ENCODE peak calls at places on chromosomes 11 and 22, in five cellular contexts. One of them, this sample, is unnamed.

GRCh38 chr22:18048441-18048898 is 24.1 kb upstream of the MICAL3 start:
- DNase-seq in K562: peak; percentile 39
- DNase-seq in neuronal stem cell: no peak
- DNase-seq in GM23248: peak; percentile 67
- DNase-seq in keratinocyte: no peak
- DNase-seq in this sample: peak; percentile 36

GRCh38 chr22:29202231-29203192 is 3.2 kb upstream of the EMID1 start:
- DNase-seq in K562: peak; percentile 36
- DNase-seq in neuronal stem cell: no peak
- DNase-seq in GM23248: no peak
- DNase-seq in keratinocyte: no peak
- DNase-seq in this sample: peak; percentile 58

GRCh38 chr11:3043315-3043871 is 13.8 kb downstream of the CARS1 start:
- DNase-seq in K562: no peak
- DNase-seq in neuronal stem cell: no peak
- DNase-seq in GM23248: peak; percentile 91
- DNase-seq in keratinocyte: no peak
- DNase-seq in this sample: no peak

GRCh38 chr11:106668147-106668546 is 350.1 kb downstream of the GUCY1A2 start:
- DNase-seq in K562: no peak
- DNase-seq in neuronal stem cell: no peak
- DNase-seq in GM23248: no peak
- DNase-seq in keratinocyte: no peak
- DNase-seq in this sample: no peak

GRCh38 chr11:118911113-118911879 is 14.4 kb downstream of the BCL9L start:
- DNase-seq in K562: peak; percentile 60
- DNase-seq in neuronal stem cell: no peak
- DNase-seq in GM23248: peak; percentile 88
- DNase-seq in keratinocyte: no peak
- DNase-seq in this sample: peak; percentile 77

GRCh38 chr11:1502971-1503707 is 16.6 kb upstream of the MOB2 start:
- DNase-seq in K562: no peak
- DNase-seq in neuronal stem cell: no peak
- DNase-seq in GM23248: no peak
- DNase-seq in keratinocyte: no peak
- DNase-seq in this sample: no peak

GRCh38 chr11:131906963-131907362 is 536.5 kb downstream of the NTM start:
- DNase-seq in K562: no peak
- DNase-seq in neuronal stem cell: no peak
- DNase-seq in GM23248: peak; percentile 12
- DNase-seq in keratinocyte: no peak
- DNase-seq in this sample: no peak

GRCh38 chr11:77994434-77995362 is at the start of gene INTS4:
- DNase-seq in K562: peak; percentile 94
- DNase-seq in neuronal stem cell: peak; percentile 98
- DNase-seq in GM23248: peak; percentile 100
- DNase-seq in keratinocyte: peak; percentile 96
- DNase-seq in this sample: peak; percentile 99

GRCh38 chr11:69651834-69652620 is 11.1 kb downstream of the CCND1 start:
- DNase-seq in K562: no peak
- DNase-seq in neuronal stem cell: no peak
- DNase-seq in GM23248: no peak
- DNase-seq in keratinocyte: no peak
- DNase-seq in this sample: no peak

GRCh38 chr11:9838961-9839360 is 175.1 kb downstream of the SWAP70 start:
- DNase-seq in K562: no peak
- DNase-seq in neuronal stem cell: no peak
- DNase-seq in GM23248: peak; percentile 57
- DNase-seq in keratinocyte: no peak
- DNase-seq in this sample: no peak

GRCh38 chr11:71948314-71949027 is 19.6 kb downstream of the RNF121 start:
- DNase-seq in K562: peak; percentile 52
- DNase-seq in neuronal stem cell: no peak
- DNase-seq in GM23248: no peak
- DNase-seq in keratinocyte: no peak
- DNase-seq in this sample: peak; percentile 33

GRCh38 chr22:23060612-23061400 is 9.5 kb upstream of the GNAZ start:
- DNase-seq in K562: peak; percentile 46
- DNase-seq in neuronal stem cell: no peak
- DNase-seq in GM23248: no peak
- DNase-seq in keratinocyte: no peak
- DNase-seq in this sample: peak; percentile 14

GRCh38 chr11:71449596-71449995 is 1.4 kb upstream of the DHCR7 start:
- DNase-seq in K562: no peak
- DNase-seq in neuronal stem cell: no peak
- DNase-seq in GM23248: no peak
- DNase-seq in keratinocyte: no peak
- DNase-seq in this sample: no peak

GRCh38 chr11:68214173-68215086 is 1.3 kb upstream of the KMT5B start:
- DNase-seq in K562: no peak
- DNase-seq in neuronal stem cell: no peak
- DNase-seq in GM23248: peak; percentile 48
- DNase-seq in keratinocyte: no peak
- DNase-seq in this sample: peak; percentile 42

GRCh38 chr11:121328213-121328966 is 35.8 kb downstream of the SC5D start:
- DNase-seq in K562: no peak
- DNase-seq in neuronal stem cell: no peak
- DNase-seq in GM23248: no peak
- DNase-seq in keratinocyte: no peak
- DNase-seq in this sample: no peak

GRCh38 chr22:23251445-23252093 is 71.3 kb downstream of the BCR start:
- DNase-seq in K562: no peak
- DNase-seq in neuronal stem cell: no peak
- DNase-seq in GM23248: peak; percentile 74
- DNase-seq in keratinocyte: no peak
- DNase-seq in this sample: peak; percentile 37

GRCh38 chr11:46706886-46707285 is 6.1 kb downstream of the ZNF408 start:
- DNase-seq in K562: no peak
- DNase-seq in neuronal stem cell: no peak
- DNase-seq in GM23248: no peak
- DNase-seq in keratinocyte: no peak
- DNase-seq in this sample: no peak

GRCh38 chr11:102920118-102920684 is 35.3 kb downstream of the MMP13 start:
- DNase-seq in K562: no peak
- DNase-seq in neuronal stem cell: no peak
- DNase-seq in GM23248: no peak
- DNase-seq in keratinocyte: no peak
- DNase-seq in this sample: no peak

GRCh38 chr11:16781821-16782220 is 43.4 kb downstream of the C11orf58 start:
- DNase-seq in K562: no peak
- DNase-seq in neuronal stem cell: no peak
- DNase-seq in GM23248: no peak
- DNase-seq in keratinocyte: no peak
- DNase-seq in this sample: no peak

GRCh38 chr22:26632422-26633155 is 10.8 kb downstream of the CRYBA4 start:
- DNase-seq in K562: peak; percentile 85
- DNase-seq in neuronal stem cell: no peak
- DNase-seq in GM23248: no peak
- DNase-seq in keratinocyte: no peak
- DNase-seq in this sample: no peak

GRCh38 chr11:87366766-87367405 is 329.2 kb downstream of the TMEM135 start:
- DNase-seq in K562: no peak
- DNase-seq in neuronal stem cell: no peak
- DNase-seq in GM23248: peak; percentile 38
- DNase-seq in keratinocyte: no peak
- DNase-seq in this sample: no peak

GRCh38 chr11:59135648-59136461 is 6.8 kb upstream of the FAM111A start:
- DNase-seq in K562: peak; percentile 80
- DNase-seq in neuronal stem cell: peak; percentile 60
- DNase-seq in GM23248: peak; percentile 79
- DNase-seq in keratinocyte: no peak
- DNase-seq in this sample: peak; percentile 87

GRCh38 chr11:86210898-86211297 is 33.7 kb upstream of the EED start:
- DNase-seq in K562: no peak
- DNase-seq in neuronal stem cell: no peak
- DNase-seq in GM23248: no peak
- DNase-seq in keratinocyte: no peak
- DNase-seq in this sample: no peak
- H3K9ac ChIP-seq in K562: no peak overlapping the region
- H3K9ac ChIP-seq in neuronal stem cell: no peak overlapping the region
- H3K9ac ChIP-seq in GM23248: no peak overlapping the region
- H3K9ac ChIP-seq in keratinocyte: no peak overlapping the region
- H3K9ac ChIP-seq in this sample: no peak overlapping the region

DNA sequence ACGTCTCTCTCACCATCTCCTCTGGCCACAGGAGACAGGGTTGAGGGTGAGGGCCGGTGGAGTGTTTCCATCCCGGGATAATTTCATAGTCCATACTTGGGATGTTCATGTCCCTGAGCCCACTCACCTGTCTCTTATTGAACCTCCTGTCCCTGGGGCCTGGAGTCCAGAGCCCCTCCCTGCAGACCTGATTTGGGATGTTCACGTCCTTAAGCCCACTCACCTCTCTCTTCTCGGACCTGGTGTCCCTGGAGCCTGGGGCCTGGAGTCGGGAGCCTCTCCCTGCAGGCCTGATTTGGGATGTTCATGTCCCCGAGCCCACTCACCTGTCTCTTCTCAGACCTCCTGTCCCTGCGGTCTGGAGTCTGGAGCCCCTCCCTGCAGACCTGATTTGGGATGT is 868.2 kb downstream of the BRD1 start:
- DNase-seq in K562: no peak
- DNase-seq in neuronal stem cell: no peak
- DNase-seq in GM23248: no peak
- DNase-seq in keratinocyte: no peak
- DNase-seq in this sample: peak; percentile 3
- H3K9me3 ChIP-seq in K562: no peaks in the 10 kb centered on the region
- H3K9me3 ChIP-seq in neuronal stem cell: no peaks in the 10 kb centered on the region
- H3K9me3 ChIP-seq in GM23248: no peaks in the 10 kb centered on the region
- H3K9me3 ChIP-seq in keratinocyte: peaks cover 8% of the 10 kb centered on the region
- H3K9me3 ChIP-seq in this sample: no peaks in the 10 kb centered on the region

DNA sequence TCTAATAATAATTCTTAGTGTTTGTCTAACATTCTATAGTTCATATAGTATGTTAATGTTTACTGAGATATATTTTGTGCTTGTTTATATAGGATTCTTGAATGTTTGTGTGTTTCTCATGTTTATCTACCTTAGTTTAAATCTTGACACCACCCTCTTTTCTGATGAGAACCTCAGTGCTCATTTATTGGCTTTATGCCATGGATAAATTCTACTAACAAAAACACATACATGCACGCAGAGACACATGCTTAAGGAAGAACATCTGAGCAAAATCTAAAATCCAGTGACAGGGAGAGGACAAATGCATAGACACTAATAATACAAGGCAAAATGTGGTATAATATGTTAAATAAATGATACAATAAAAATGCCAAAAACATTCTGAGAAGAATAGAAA is 61.6 kb upstream of the CTSC start:
- DNase-seq in K562: no peak
- DNase-seq in neuronal stem cell: no peak
- DNase-seq in GM23248: no peak
- DNase-seq in keratinocyte: no peak
- DNase-seq in this sample: no peak
- H3K4me3 ChIP-seq in K562: no peak overlapping the region
- H3K4me3 ChIP-seq in neuronal stem cell: no peak overlapping the region
- H3K4me3 ChIP-seq in GM23248: no peak overlapping the region
- H3K4me3 ChIP-seq in keratinocyte: no peak overlapping the region
- H3K4me3 ChIP-seq in this sample: no peak overlapping the region

GRCh38 chr11:44357734-44358133 is 47.8 kb upstream of the ALX4 start:
- DNase-seq in K562: no peak
- DNase-seq in neuronal stem cell: no peak
- DNase-seq in GM23248: no peak
- DNase-seq in keratinocyte: no peak
- DNase-seq in this sample: no peak
- H3K9ac ChIP-seq in K562: no peak overlapping the region
- H3K9ac ChIP-seq in neuronal stem cell: no peak overlapping the region
- H3K9ac ChIP-seq in GM23248: no peak overlapping the region
- H3K9ac ChIP-seq in keratinocyte: no peak overlapping the region
- H3K9ac ChIP-seq in this sample: no peak overlapping the region

GRCh38 chr22:48348855-48349254 is 1478.8 kb downstream of the BRD1 start:
- DNase-seq in K562: no peak
- DNase-seq in neuronal stem cell: no peak
- DNase-seq in GM23248: no peak
- DNase-seq in keratinocyte: no peak
- DNase-seq in this sample: no peak
- H3K9me3 ChIP-seq in K562: no peaks in the 10 kb centered on the region
- H3K9me3 ChIP-seq in neuronal stem cell: no peaks in the 10 kb centered on the region
- H3K9me3 ChIP-seq in GM23248: no peaks in the 10 kb centered on the region
- H3K9me3 ChIP-seq in keratinocyte: peaks cover 23% of the 10 kb centered on the region
- H3K9me3 ChIP-seq in this sample: no peaks in the 10 kb centered on the region

DNA sequence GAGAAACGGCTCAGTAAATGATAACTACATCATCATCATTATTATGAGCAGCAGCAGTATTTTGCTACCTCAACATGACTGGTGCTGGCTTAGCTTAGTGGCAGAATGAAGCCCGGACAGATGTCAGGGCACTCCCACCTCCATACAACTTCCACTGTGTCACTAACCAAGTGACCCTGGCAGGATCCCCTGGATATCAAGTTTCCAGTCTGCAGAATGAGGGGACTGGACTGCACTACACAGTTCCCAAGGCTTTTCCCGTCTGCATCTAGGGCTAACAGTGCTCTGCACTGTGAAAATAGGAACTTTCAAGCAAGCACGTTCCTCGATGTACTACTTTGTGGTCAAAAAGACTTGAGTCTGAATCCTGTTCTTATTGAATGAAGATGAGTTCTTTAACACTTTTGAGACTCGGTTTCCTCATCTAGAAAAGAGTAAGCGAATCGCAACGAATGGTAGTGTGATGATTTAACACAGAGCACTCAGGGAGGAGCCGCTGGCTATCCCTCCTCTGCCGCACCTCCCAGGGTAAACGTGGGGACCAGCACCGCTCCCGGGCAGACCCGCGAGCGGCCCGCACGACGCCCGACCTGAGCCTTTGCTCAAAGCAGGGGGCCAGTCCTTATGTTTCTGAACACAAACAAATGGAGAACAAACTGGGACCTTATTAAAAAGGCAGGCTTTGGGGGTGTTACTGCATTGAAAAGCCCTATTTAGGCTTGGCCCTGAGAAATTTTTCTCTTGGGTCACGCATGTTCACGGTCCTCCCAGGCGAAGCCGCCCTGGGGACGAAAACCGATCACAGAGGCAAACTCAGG is 910 bp downstream of the CLTCL1 start:
- DNase-seq in K562: peak; percentile 66
- DNase-seq in neuronal stem cell: no peak
- DNase-seq in GM23248: peak; percentile 51
- DNase-seq in keratinocyte: no peak
- DNase-seq in this sample: no peak
- H3K4me3 ChIP-seq in K562: peak overlapping the region; percentile 59
- H3K4me3 ChIP-seq in neuronal stem cell: peak overlapping the region; percentile 68
- H3K4me3 ChIP-seq in GM23248: peak overlapping the region; percentile 79
- H3K4me3 ChIP-seq in keratinocyte: peak overlapping the region; percentile 80
- H3K4me3 ChIP-seq in this sample: peak overlapping the region; percentile 96

GRCh38 chr22:36773935-36774334 is 2.0 kb downstream of the IFT27 start:
- DNase-seq in K562: no peak
- DNase-seq in neuronal stem cell: no peak
- DNase-seq in GM23248: peak; percentile 71
- DNase-seq in keratinocyte: no peak
- DNase-seq in this sample: no peak

GRCh38 chr22:36778020-36778419 is 2.1 kb upstream of the IFT27 start:
- DNase-seq in K562: no peak
- DNase-seq in neuronal stem cell: no peak
- DNase-seq in GM23248: no peak
- DNase-seq in keratinocyte: no peak
- DNase-seq in this sample: no peak

GRCh38 chr22:36776722-36777121 is 803 bp upstream of the IFT27 start:
- DNase-seq in K562: no peak
- DNase-seq in neuronal stem cell: no peak
- DNase-seq in GM23248: no peak
- DNase-seq in keratinocyte: no peak
- DNase-seq in this sample: peak; percentile 25

GRCh38 chr22:36775589-36775965 is 342 bp downstream of the IFT27 start:
- DNase-seq in K562: no peak
- DNase-seq in neuronal stem cell: peak; percentile 20
- DNase-seq in GM23248: peak; percentile 48
- DNase-seq in keratinocyte: no peak
- DNase-seq in this sample: peak; percentile 50

GRCh38 chr22:36775966-36776669 is at the start of gene IFT27:
- DNase-seq in K562: peak; percentile 66
- DNase-seq in neuronal stem cell: peak; percentile 100
- DNase-seq in GM23248: peak; percentile 100
- DNase-seq in keratinocyte: peak; percentile 100
- DNase-seq in this sample: peak; percentile 99
- H3K9ac ChIP-seq in K562: no peak within 1 kb of the TSS
- H3K9ac ChIP-seq in neuronal stem cell: peak within 1 kb of the TSS; percentile 98
- H3K9ac ChIP-seq in GM23248: peak within 1 kb of the TSS; percentile 76
- H3K9ac ChIP-seq in keratinocyte: peak within 1 kb of the TSS; percentile 76
- H3K9ac ChIP-seq in this sample: peak within 1 kb of the TSS; percentile 77